ENCODE peak calls at places on chromosome 7, in five cellular contexts. P, B, G, Q and I are unnamed samples.

GRCh38 chr7:155795951-155796350 is 16.3 kb downstream of the SHH start:
- DNase-seq in P (no peak), G (no peak), B (no peak), Q (no peak), I (no peak)

GRCh38 chr7:86645174-86645566 is 1.5 kb downstream of the GRM3 start:
- DNase-seq in G (no peak), Q (no peak), B (no peak), P (peak; percentile 13), I (no peak)

GRCh38 chr7:25238056-25238745 is 9.9 kb upstream of the NPVF start:
- DNase-seq in B (no peak), P (no peak), Q (no peak), G (no peak), I (no peak)

GRCh38 chr7:157687158-157687557 is 350.4 kb downstream of the DNAJB6 start:
- DNase-seq in P (no peak), B (no peak), G (no peak), Q (no peak), I (no peak)

GRCh38 chr7:82172896-82173295 is 270.7 kb downstream of the CACNA2D1 start:
- DNase-seq in Q (no peak), G (no peak), B (no peak), P (no peak), I (no peak)

GRCh38 chr7:65953890-65954289 is 28.1 kb downstream of the GUSB start:
- DNase-seq in G (no peak), Q (no peak), P (no peak), B (no peak), I (no peak)

GRCh38 chr7:83096065-83096580 is 66.6 kb downstream of the PCLO start:
- DNase-seq in Q (peak; percentile 12), G (no peak), B (no peak), P (no peak), I (no peak)

GRCh38 chr7:156474241-156474743 is 166.3 kb upstream of the RNF32 start:
- DNase-seq in Q (peak; percentile 82), P (peak; percentile 73), G (peak; percentile 55), B (no peak), I (no peak)

GRCh38 chr7:132509667-132510066 is 66.6 kb downstream of the PLXNA4 start:
- DNase-seq in P (no peak), G (no peak), B (no peak), Q (no peak), I (no peak)

GRCh38 chr7:97269741-97270140 is 152.2 kb downstream of the SDHAF3 start:
- DNase-seq in G (no peak), P (no peak), Q (no peak), B (no peak), I (no peak)

GRCh38 chr7:38962028-38962427 is 15.7 kb upstream of the POU6F2 start:
- DNase-seq in G (no peak), B (no peak), Q (no peak), P (no peak), I (no peak)

GRCh38 chr7:49166441-49166840 is 242.1 kb downstream of the CDC14C start:
- DNase-seq in G (no peak), P (no peak), B (no peak), Q (no peak), I (no peak)

GRCh38 chr7:38975944-38976392 is 1.7 kb upstream of the POU6F2 start:
- DNase-seq in G (no peak), P (no peak), Q (no peak), B (peak; percentile 42), I (no peak)

GRCh38 chr7:38368191-38368605 is 94.8 kb upstream of the TARP start:
- DNase-seq in P (peak; percentile 65), Q (peak; percentile 30), G (peak; percentile 54), B (peak; percentile 76), I (peak; percentile 73)

GRCh38 chr7:391961-392524 is 102.1 kb downstream of the FOXL3 start:
- DNase-seq in G (no peak), B (no peak), P (no peak), Q (no peak), I (peak; percentile 56)

GRCh38 chr7:118478931-118479330 is 254.4 kb downstream of the ANKRD7 start:
- DNase-seq in G (no peak), P (no peak), B (no peak), Q (no peak), I (no peak)

GRCh38 chr7:818031-818699 is 14.1 kb upstream of the SUN1 start:
- DNase-seq in Q (peak; percentile 69), G (no peak), P (no peak), B (no peak), I (no peak)

GRCh38 chr7:45573199-45573598 is 969 bp upstream of the ADCY1 start:
- DNase-seq in G (no peak), P (no peak), B (no peak), Q (no peak), I (peak; percentile 34)

GRCh38 chr7:128458956-128459355 is 3.3 kb downstream of the HILPDA start:
- DNase-seq in P (no peak), B (no peak), G (no peak), Q (no peak), I (no peak)

GRCh38 chr7:108267615-108268014 is 137.5 kb upstream of the LAMB4 start:
- DNase-seq in Q (no peak), P (no peak), G (no peak), B (no peak), I (no peak)

GRCh38 chr7:92602352-92603088 is 12.3 kb upstream of the FAM133B start:
- DNase-seq in Q (no peak), B (no peak), P (no peak), G (no peak), I (no peak)

GRCh38 chr7:110875346-110875745 is 215.6 kb upstream of the LRRN3 start:
- DNase-seq in B (no peak), P (no peak), G (no peak), Q (no peak), I (no peak)

GRCh38 chr7:127683776-127684681 is 32.0 kb downstream of the SND1 start:
- DNase-seq in B (no peak), P (no peak), Q (no peak), G (no peak), I (no peak)

GRCh38 chr7:98066208-98066607 is 40.5 kb upstream of the LMTK2 start:
- DNase-seq in G (no peak), P (no peak), Q (no peak), B (no peak), I (no peak)

GRCh38 chr7:142885311-142886230 is at the start of gene TRPV6:
- DNase-seq in G (no peak), B (peak; percentile 33), Q (no peak), P (no peak), I (peak; percentile 60)

GRCh38 chr7:114889646-114890285 is 32.1 kb upstream of the MDFIC start:
- DNase-seq in P (peak; percentile 13), Q (peak; percentile 99), B (no peak), G (peak; percentile 69), I (no peak)

GRCh38 chr7:108016841-108017775 is 14.1 kb upstream of the LAMB1 start:
- DNase-seq in G (no peak), B (peak; percentile 80), Q (no peak), P (no peak), I (no peak)

GRCh38 chr7:114073711-114074110 is 154.9 kb upstream of the PPP1R3A start:
- DNase-seq in P (no peak), Q (no peak), B (no peak), G (no peak), I (no peak)

DNA sequence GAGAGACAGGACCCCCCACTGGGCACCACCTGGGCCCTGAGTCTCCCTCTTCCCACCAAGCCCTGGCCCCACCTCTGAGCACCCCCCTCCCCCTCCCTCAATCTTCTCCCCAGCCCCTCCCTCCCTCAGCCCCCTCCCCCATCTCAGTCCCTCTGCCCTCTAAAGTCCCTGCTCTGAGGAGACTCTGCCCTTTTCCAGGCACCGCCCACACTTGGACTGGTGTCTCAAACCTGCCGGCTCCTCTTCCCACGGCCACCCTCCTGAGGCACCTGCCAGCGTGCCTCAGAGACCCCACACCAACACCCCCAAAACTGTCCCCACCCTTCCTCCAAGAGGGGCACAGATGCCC is 34.7 kb upstream of the HSPB1 start:
- DNase-seq in B (no peak), G (no peak), P (no peak), Q (no peak), I (no peak)
- H3K4me3 ChIP-seq in B (no peak overlapping the region), G (peak overlapping the region; percentile 47), P (no peak overlapping the region), Q (no peak overlapping the region), I (peak overlapping the region; percentile 45)

DNA sequence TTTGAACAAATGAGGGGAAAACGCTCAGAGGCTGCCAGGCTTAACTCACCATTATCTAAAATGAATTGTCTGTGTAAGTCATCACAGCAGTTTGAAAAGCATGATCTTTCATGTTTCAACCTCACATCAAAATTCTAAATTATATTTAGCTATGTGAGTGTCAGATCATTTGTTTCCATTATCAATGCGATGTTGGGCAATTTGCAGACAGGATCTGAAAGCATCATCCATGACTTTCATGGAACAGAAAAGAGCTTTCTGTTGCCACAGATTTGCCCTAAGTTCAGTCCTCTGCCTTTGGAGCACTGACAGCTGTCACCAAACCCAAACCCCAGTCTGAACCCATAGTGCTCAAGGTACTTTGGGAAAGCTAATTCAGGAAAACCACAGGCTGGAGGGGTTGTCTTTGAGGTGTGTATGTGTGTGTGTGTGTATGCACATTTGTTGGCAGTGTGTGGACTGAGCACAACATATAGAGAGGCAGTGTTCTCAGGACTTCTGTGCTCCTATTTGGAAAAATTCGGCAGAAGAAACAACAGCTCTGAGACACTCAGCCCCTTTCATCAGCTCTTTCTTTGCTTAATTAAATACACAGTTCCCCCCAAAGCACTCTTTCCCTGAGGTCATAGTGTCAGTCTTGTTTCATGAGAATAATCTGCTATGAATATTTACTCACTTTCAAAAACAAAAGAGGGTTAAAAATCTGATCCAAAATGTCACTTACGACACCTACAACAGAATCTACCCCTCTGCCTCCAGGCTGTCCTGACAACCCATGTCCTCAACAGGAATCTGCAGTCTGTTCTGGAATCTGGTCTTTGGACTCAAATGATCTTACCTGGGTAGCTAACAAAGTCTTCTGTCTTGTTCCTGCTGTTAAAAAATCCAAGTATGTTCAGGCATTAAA is 188.5 kb upstream of the KLF14 start:
- DNase-seq in G (no peak), Q (no peak), P (no peak), B (no peak), I (no peak)
- H3K4me1 ChIP-seq in G (peaks cover 100% of the 10 kb centered on the region), Q (peaks cover 62% of the 10 kb centered on the region), P (peaks cover 17% of the 10 kb centered on the region), B (no peaks in the 10 kb centered on the region), I (no peaks in the 10 kb centered on the region)

DNA sequence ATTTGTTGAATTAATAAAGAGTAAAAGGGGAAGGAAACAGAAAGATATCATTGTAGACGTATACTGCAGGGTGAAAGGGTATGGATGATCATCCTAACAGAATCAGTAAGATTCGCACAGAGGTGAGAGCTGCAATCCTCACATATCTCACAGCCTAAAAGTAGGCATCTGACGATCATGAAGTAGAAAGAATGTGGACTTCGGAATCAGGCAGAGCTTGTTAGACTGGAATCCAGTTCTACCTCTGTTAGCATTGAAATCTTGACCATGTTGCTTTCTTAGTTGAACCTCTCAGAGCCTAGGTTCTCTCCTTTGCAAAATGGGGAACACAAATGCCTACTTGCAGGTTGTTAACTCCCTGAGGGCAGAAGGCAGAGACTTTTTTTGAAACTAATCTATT is 320.0 kb upstream of the C7orf33 start:
- DNase-seq in B (no peak), G (no peak), P (no peak), Q (no peak), I (no peak)
- TF ChIP-seq CTCF in B (no peak), G (no peak), P (no peak), Q (no peak), I (no peak)

GRCh38 chr7:135416431-135416830 is 93.5 kb downstream of the CNOT4 start:
- DNase-seq in Q (no peak), B (no peak), P (no peak), G (no peak), I (no peak)
- H3K4me3 ChIP-seq in Q (no peak overlapping the region), B (no peak overlapping the region), P (no peak overlapping the region), G (no peak overlapping the region), I (no peak overlapping the region)

GRCh38 chr7:139772115-139772514 is 5.7 kb downstream of the HIPK2 start:
- DNase-seq in P (no peak), B (no peak), G (no peak), Q (no peak), I (no peak)
- H3K4me1 ChIP-seq in P (peaks cover 38% of the 10 kb centered on the region), B (peaks cover 50% of the 10 kb centered on the region), G (peaks cover 28% of the 10 kb centered on the region), Q (peaks cover 43% of the 10 kb centered on the region), I (no peaks in the 10 kb centered on the region)